ENCODE peak calls at places on chromosomes 2 and 18, in ten cellular contexts. One of them, this sample, is unnamed.

GRCh38 chr2:36482576-36483214 is 115.3 kb downstream of the FEZ2 start:
- DNase-seq in AG20443: no peak
- DNase-seq in hippocampal formation: no peak
- DNase-seq in stimulated activated CD4-positive, alpha-beta T cell treated with anti-CD3 and anti-CD28 coated beads, Interleukin-2, amount 100 ng/mL, for 4 hours: no peak
- DNase-seq in activated effector memory CD4-positive, alpha-beta T cell treated with Interleukin-2 at 50 U/mL for 16 hours: no peak
- DNase-seq in H54: no peak
- DNase-seq in nucleus accumbens: no peak
- DNase-seq in NCI-H1694: no peak
- DNase-seq in iris pigment epithelial cell: peak; percentile 96
- DNase-seq in T follicular helper cell: no peak
- DNase-seq in this sample: no peak

GRCh38 chr2:236816197-236817170 is 246.9 kb downstream of the ACKR3 start:
- DNase-seq in AG20443: no peak
- DNase-seq in hippocampal formation: no peak
- DNase-seq in stimulated activated CD4-positive, alpha-beta T cell treated with anti-CD3 and anti-CD28 coated beads, Interleukin-2, amount 100 ng/mL, for 4 hours: no peak
- DNase-seq in activated effector memory CD4-positive, alpha-beta T cell treated with Interleukin-2 at 50 U/mL for 16 hours: no peak
- DNase-seq in H54: no peak
- DNase-seq in nucleus accumbens: no peak
- DNase-seq in NCI-H1694: no peak
- DNase-seq in iris pigment epithelial cell: no peak
- DNase-seq in T follicular helper cell: no peak
- DNase-seq in this sample: no peak

GRCh38 chr18:59220164-59220783 is 316 bp downstream of the GRP start:
- DNase-seq in AG20443: peak; percentile 46
- DNase-seq in hippocampal formation: no peak
- DNase-seq in stimulated activated CD4-positive, alpha-beta T cell treated with anti-CD3 and anti-CD28 coated beads, Interleukin-2, amount 100 ng/mL, for 4 hours: no peak
- DNase-seq in activated effector memory CD4-positive, alpha-beta T cell treated with Interleukin-2 at 50 U/mL for 16 hours: no peak
- DNase-seq in H54: no peak
- DNase-seq in nucleus accumbens: no peak
- DNase-seq in NCI-H1694: no peak
- DNase-seq in iris pigment epithelial cell: no peak
- DNase-seq in T follicular helper cell: no peak
- DNase-seq in this sample: no peak

GRCh38 chr2:217835931-217836881 is 166.6 kb downstream of the TNS1 start:
- DNase-seq in AG20443: peak; percentile 88
- DNase-seq in hippocampal formation: no peak
- DNase-seq in stimulated activated CD4-positive, alpha-beta T cell treated with anti-CD3 and anti-CD28 coated beads, Interleukin-2, amount 100 ng/mL, for 4 hours: no peak
- DNase-seq in activated effector memory CD4-positive, alpha-beta T cell treated with Interleukin-2 at 50 U/mL for 16 hours: no peak
- DNase-seq in H54: no peak
- DNase-seq in nucleus accumbens: no peak
- DNase-seq in NCI-H1694: no peak
- DNase-seq in iris pigment epithelial cell: peak; percentile 70
- DNase-seq in T follicular helper cell: no peak
- DNase-seq in this sample: no peak

GRCh38 chr2:163348843-163349395 is 386.9 kb downstream of the FIGN start:
- DNase-seq in AG20443: no peak
- DNase-seq in hippocampal formation: no peak
- DNase-seq in stimulated activated CD4-positive, alpha-beta T cell treated with anti-CD3 and anti-CD28 coated beads, Interleukin-2, amount 100 ng/mL, for 4 hours: no peak
- DNase-seq in activated effector memory CD4-positive, alpha-beta T cell treated with Interleukin-2 at 50 U/mL for 16 hours: no peak
- DNase-seq in H54: peak; percentile 20
- DNase-seq in nucleus accumbens: no peak
- DNase-seq in NCI-H1694: no peak
- DNase-seq in iris pigment epithelial cell: peak; percentile 73
- DNase-seq in T follicular helper cell: no peak
- DNase-seq in this sample: no peak

GRCh38 chr2:236641051-236641450 is 71.4 kb downstream of the ACKR3 start:
- DNase-seq in AG20443: no peak
- DNase-seq in hippocampal formation: no peak
- DNase-seq in stimulated activated CD4-positive, alpha-beta T cell treated with anti-CD3 and anti-CD28 coated beads, Interleukin-2, amount 100 ng/mL, for 4 hours: no peak
- DNase-seq in activated effector memory CD4-positive, alpha-beta T cell treated with Interleukin-2 at 50 U/mL for 16 hours: no peak
- DNase-seq in H54: no peak
- DNase-seq in nucleus accumbens: no peak
- DNase-seq in NCI-H1694: no peak
- DNase-seq in iris pigment epithelial cell: no peak
- DNase-seq in T follicular helper cell: no peak
- DNase-seq in this sample: no peak

GRCh38 chr2:240252191-240252871 is 111.9 kb upstream of the OTOS start:
- DNase-seq in AG20443: peak; percentile 3
- DNase-seq in hippocampal formation: no peak
- DNase-seq in stimulated activated CD4-positive, alpha-beta T cell treated with anti-CD3 and anti-CD28 coated beads, Interleukin-2, amount 100 ng/mL, for 4 hours: no peak
- DNase-seq in activated effector memory CD4-positive, alpha-beta T cell treated with Interleukin-2 at 50 U/mL for 16 hours: no peak
- DNase-seq in H54: no peak
- DNase-seq in nucleus accumbens: no peak
- DNase-seq in NCI-H1694: no peak
- DNase-seq in iris pigment epithelial cell: no peak
- DNase-seq in T follicular helper cell: no peak
- DNase-seq in this sample: peak; percentile 28

GRCh38 chr18:34283506-34283905 is 58.8 kb upstream of the NOL4 start:
- DNase-seq in AG20443: no peak
- DNase-seq in hippocampal formation: no peak
- DNase-seq in stimulated activated CD4-positive, alpha-beta T cell treated with anti-CD3 and anti-CD28 coated beads, Interleukin-2, amount 100 ng/mL, for 4 hours: no peak
- DNase-seq in activated effector memory CD4-positive, alpha-beta T cell treated with Interleukin-2 at 50 U/mL for 16 hours: no peak
- DNase-seq in H54: no peak
- DNase-seq in nucleus accumbens: no peak
- DNase-seq in NCI-H1694: no peak
- DNase-seq in iris pigment epithelial cell: no peak
- DNase-seq in T follicular helper cell: no peak
- DNase-seq in this sample: no peak